ENCODE peak calls at places on chromosomes 16 and 17, in six cellular contexts. G is brain microvascular endothelial cell, L is kidney epithelial cell, K is GM23248, C is trophoblast cell, V is NCI-H460. M is an unnamed sample.

GRCh38 chr17:58779446-58779845 is 23.8 kb downstream of the PPM1E start:
- DNase-seq in V (no peak), G (no peak), C (no peak), K (no peak), L (no peak), M (no peak)

GRCh38 chr17:72622661-72623433 is 469.6 kb downstream of the SLC39A11 start:
- DNase-seq in L (peak), V (no peak), C (peak), G (no peak), K (no peak), M (no peak)

GRCh38 chr17:80997471-80998387 is 6.1 kb downstream of the CHMP6 start:
- DNase-seq in V (no peak), C (no peak), K (no peak), L (no peak), G (peak), M (no peak)

GRCh38 chr17:82396601-82397435 is 21.3 kb upstream of the HEXD start:
- DNase-seq in L (no peak), K (peak), G (peak), V (no peak), C (peak), M (no peak)

GRCh38 chr16:25512041-25512440 is 179.7 kb upstream of the HS3ST4 start:
- DNase-seq in G (no peak), V (no peak), C (no peak), L (no peak), K (no peak), M (no peak)

GRCh38 chr16:84062734-84063640 is 20.4 kb upstream of the SLC38A8 start:
- DNase-seq in C (peak), K (peak), L (peak), G (peak), V (peak), M (peak)

GRCh38 chr17:82667668-82668000 is 19.4 kb upstream of the WDR45B start:
- DNase-seq in L (no peak), V (no peak), G (no peak), K (no peak), C (no peak), M (no peak)

GRCh38 chr16:84732674-84733352 is 33.0 kb downstream of the USP10 start:
- DNase-seq in V (peak), C (peak), K (no peak), G (no peak), L (no peak), M (no peak)

GRCh38 chr17:9465216-9465921 is 110.3 kb downstream of the STX8 start:
- DNase-seq in V (no peak), G (peak), L (no peak), K (peak), C (no peak), M (no peak)

GRCh38 chr17:50787106-50787505 is 19.8 kb upstream of the ANKRD40CL start:
- DNase-seq in C (peak), V (no peak), G (no peak), L (no peak), K (no peak), M (no peak)

GRCh38 chr16:75997606-75998005 is 271.3 kb upstream of the CPHXL start:
- DNase-seq in V (no peak), K (no peak), G (no peak), L (no peak), C (no peak), M (no peak)

GRCh38 chr16:29757950-29758466 is 12.2 kb upstream of the C16orf54 start:
- DNase-seq in K (peak), V (no peak), G (peak), L (peak), C (no peak), M (no peak)

GRCh38 chr17:59027750-59028149 is 78.9 kb downstream of the TRIM37 start:
- DNase-seq in C (no peak), V (no peak), K (no peak), G (no peak), L (no peak), M (no peak)